ENCODE peak calls at places on chromosomes 6 and 20, in seven cellular contexts. P is GM23338, H is SK-N-SH, M is OCI-LY7, S is neural progenitor cell, N is hepatocyte, F is GM23248. Z is an unnamed sample.

GRCh38 chr20:45857836-45858250 is 429 bp downstream of the ZSWIM3 start:
- DNase-seq in H (peak), P (peak), S (peak), F (peak), N (no peak), M (peak), Z (peak)

GRCh38 chr6:14634072-14634471 is 516.5 kb downstream of the CD83 start:
- DNase-seq in M (no peak), H (no peak), P (no peak), S (no peak), N (no peak), F (no peak), Z (no peak)

GRCh38 chr6:162294030-162294429 is 433.5 kb downstream of the PRKN start:
- DNase-seq in M (no peak), H (no peak), S (no peak), F (no peak), N (no peak), P (no peak), Z (no peak)

GRCh38 chr6:123589973-123590372 is 46.8 kb downstream of the TRDN start:
- DNase-seq in N (no peak), F (no peak), M (no peak), S (no peak), P (peak), H (no peak), Z (no peak)

GRCh38 chr6:146357578-146358340 is 185.9 kb upstream of the RAB32 start:
- DNase-seq in S (no peak), H (no peak), M (no peak), N (no peak), F (peak), P (no peak), Z (peak)

GRCh38 chr20:43961116-43961515 is 46.5 kb downstream of the TOX2 start:
- DNase-seq in P (no peak), M (no peak), H (no peak), N (no peak), F (no peak), S (no peak), Z (no peak)

GRCh38 chr6:141618180-141618581 is 514.5 kb upstream of the GJE1 start:
- DNase-seq in H (no peak), S (no peak), M (no peak), F (no peak), N (no peak), P (no peak), Z (no peak)

GRCh38 chr20:59308493-59309201 is 8.2 kb downstream of the EDN3 start:
- DNase-seq in N (peak), F (no peak), H (no peak), M (no peak), P (no peak), S (no peak), Z (no peak)

GRCh38 chr20:51803157-51803854 is 985 bp upstream of the SALL4 start:
- DNase-seq in M (no peak), S (no peak), N (no peak), F (peak), P (no peak), H (peak), Z (no peak)

GRCh38 chr20:60050193-60050960 is 92.2 kb downstream of the CDH26 start:
- DNase-seq in P (peak), N (peak), H (no peak), S (no peak), M (no peak), F (no peak), Z (peak)

GRCh38 chr20:22226849-22227248 is 357.5 kb downstream of the FOXA2 start:
- DNase-seq in S (no peak), P (no peak), M (no peak), F (no peak), H (no peak), N (no peak), Z (no peak)

GRCh38 chr6:37242429-37243052 is 15.0 kb upstream of the TBC1D22B start:
- DNase-seq in H (no peak), M (no peak), N (peak), P (no peak), S (no peak), F (peak), Z (no peak)
- H3K27ac ChIP-seq in H (peak), M (no peak), N (peak), P (no peak), S (no peak), F (peak), Z (no peak)

GRCh38 chr6:53469163-53469562 is 75.7 kb downstream of the GCLC start:
- DNase-seq in F (no peak), S (no peak), N (no peak), P (no peak), M (no peak), H (no peak), Z (no peak)
- TF ChIP-seq EZH2phosphoT487 in F (no peak), S (no peak), N (no peak), P (no peak), M (no peak), H (no peak), Z (no peak)

GRCh38 chr6:11784341-11784740 is 5.7 kb upstream of the ADTRP start:
- DNase-seq in S (no peak), H (no peak), M (no peak), F (no peak), N (no peak), P (no peak), Z (no peak)

GRCh38 chr6:11788043-11788442 is 9.4 kb upstream of the ADTRP start:
- DNase-seq in F (no peak), P (no peak), N (no peak), S (no peak), H (no peak), M (no peak), Z (no peak)

GRCh38 chr6:11783524-11784064 is 5.0 kb upstream of the ADTRP start:
- DNase-seq in M (no peak), P (no peak), H (no peak), S (no peak), F (no peak), N (no peak), Z (no peak)

GRCh38 chr6:11785449-11785951 is 6.9 kb upstream of the ADTRP start:
- DNase-seq in H (no peak), N (no peak), S (no peak), P (no peak), M (no peak), F (no peak), Z (no peak)

GRCh38 chr6:11785953-11786579 is 7.5 kb upstream of the ADTRP start:
- DNase-seq in S (no peak), P (no peak), N (no peak), H (no peak), F (no peak), M (no peak), Z (peak)
- H3K4me3 ChIP-seq in S (no peak), P (no peak), N (no peak), H (no peak), F (no peak), M (no peak), Z (no peak)

DNA sequence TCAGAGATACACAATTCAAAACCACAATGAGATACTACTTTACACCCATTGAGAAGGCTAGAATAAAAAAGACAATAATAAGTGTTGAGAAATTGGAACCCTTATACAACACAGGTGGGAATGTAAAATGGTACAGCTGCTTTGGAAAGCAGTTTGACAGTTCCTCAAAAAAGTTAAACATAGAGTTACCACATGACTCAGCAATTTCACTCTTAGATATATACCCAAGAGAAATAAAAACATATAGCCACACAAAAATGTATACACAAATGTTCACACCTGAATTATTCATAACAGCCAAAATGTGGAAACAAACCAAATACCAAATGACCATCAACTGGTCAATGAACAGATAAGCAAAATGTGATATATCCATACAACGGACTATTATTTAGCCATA is 161.1 kb upstream of the PLN start:
- DNase-seq in P (no peak), F (no peak), H (no peak), S (no peak), M (no peak), N (no peak), Z (no peak)
- H3K27ac ChIP-seq in P (no peak), F (no peak), H (no peak), S (no peak), M (no peak), N (no peak), Z (no peak)

GRCh38 chr20:6637160-6637579 is 130.3 kb upstream of the BMP2 start:
- DNase-seq in N (no peak), H (no peak), P (peak), M (no peak), F (no peak), S (no peak), Z (no peak)
- TF ChIP-seq EZH2phosphoT487 in N (no peak), H (no peak), P (no peak), M (no peak), F (no peak), S (no peak), Z (no peak)

GRCh38 chr20:53488779-53489272 is 104.8 kb downstream of the ZNF217 start:
- DNase-seq in F (no peak), N (no peak), P (no peak), S (no peak), M (no peak), H (no peak), Z (no peak)
- H3K4me3 ChIP-seq in F (no peak), N (no peak), P (no peak), S (no peak), M (no peak), H (no peak), Z (no peak)

GRCh38 chr20:31718952-31719643 is 3.6 kb downstream of the BCL2L1 start:
- DNase-seq in H (no peak), M (no peak), N (peak), S (no peak), P (peak), F (no peak), Z (peak)

GRCh38 chr20:31717478-31717946 is 5.2 kb downstream of the BCL2L1 start:
- DNase-seq in S (no peak), H (no peak), N (no peak), P (no peak), M (no peak), F (no peak), Z (peak)

GRCh38 chr20:31715766-31716165 is 6.9 kb downstream of the BCL2L1 start:
- DNase-seq in M (no peak), S (no peak), H (no peak), F (no peak), N (no peak), P (no peak), Z (no peak)

GRCh38 chr20:31716818-31717477 is 5.7 kb downstream of the BCL2L1 start:
- DNase-seq in F (no peak), M (no peak), S (no peak), H (no peak), P (no peak), N (no peak), Z (no peak)

DNA sequence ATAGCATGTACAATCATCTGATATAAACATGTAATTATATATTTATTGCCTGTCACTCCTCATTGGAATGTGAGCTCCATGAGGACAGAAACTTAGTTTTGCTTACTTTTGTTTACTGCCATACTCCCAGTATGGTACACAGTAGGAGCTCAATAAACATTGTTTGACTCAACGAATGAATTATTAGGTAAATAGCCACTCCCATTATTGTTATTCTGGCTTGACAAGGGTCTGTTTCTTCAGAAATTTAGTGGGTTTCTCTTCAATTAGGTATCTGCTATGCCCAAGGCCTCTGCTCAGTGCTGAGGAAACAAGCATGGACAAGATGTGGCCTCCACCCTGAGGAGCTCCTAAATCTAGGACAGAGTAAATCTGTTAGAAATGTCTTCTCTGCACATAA is 6.3 kb downstream of the BCL2L1 start:
- DNase-seq in N (no peak), H (no peak), P (no peak), M (no peak), S (no peak), F (no peak), Z (no peak)
- H3K27ac ChIP-seq in N (peak), H (peak), P (peak), M (no peak), S (no peak), F (peak), Z (peak)

GRCh38 chr20:61942526-61942925 is 123.2 kb downstream of the TAF4 start:
- DNase-seq in S (no peak), N (no peak), F (no peak), P (no peak), M (no peak), H (no peak), Z (no peak)
- TF ChIP-seq EZH2phosphoT487 in S (no peak), N (no peak), F (no peak), P (no peak), M (no peak), H (no peak), Z (no peak)

GRCh38 chr6:7242835-7243187 is 70.2 kb downstream of the SSR1 start:
- DNase-seq in S (no peak), P (peak), M (no peak), F (no peak), N (no peak), H (no peak), Z (no peak)

GRCh38 chr6:7241160-7241559 is 71.8 kb downstream of the SSR1 start:
- DNase-seq in S (no peak), H (no peak), P (no peak), F (no peak), N (no peak), M (no peak), Z (no peak)

GRCh38 chr6:7243188-7243942 is 69.6 kb downstream of the SSR1 start:
- DNase-seq in S (peak), H (peak), N (peak), F (peak), P (peak), M (peak), Z (peak)

GRCh38 chr6:7240351-7240750 is 72.6 kb downstream of the SSR1 start:
- DNase-seq in P (no peak), S (no peak), H (no peak), N (no peak), F (no peak), M (no peak), Z (no peak)

GRCh38 chr6:7241709-7242645 is 71.0 kb downstream of the SSR1 start:
- DNase-seq in H (no peak), N (peak), M (no peak), F (peak), S (peak), P (no peak), Z (peak)
- H3K4me3 ChIP-seq in H (no peak), N (no peak), M (no peak), F (no peak), S (no peak), P (no peak), Z (no peak)

Z was measured in MM.1S.